ENCODE peak calls at places on chromosome X, in nine cellular contexts. E is uterus, Y is epithelial cell of esophagus, M is Peyer's patch, H is astrocyte of the spinal cord, F is pancreas, W is lung, T is foreskin fibroblast, D is H1. B is an unnamed sample.

GRCh38 chrX:11309220-11309619 is 16.0 kb downstream of the AMELX start:
- DNase-seq in W (no peak), Y (no peak), T (no peak), D (no peak), M (no peak), F (no peak), H (no peak), E (no peak), B (no peak)

GRCh38 chrX:105461013-105461412 is 240.5 kb upstream of the TEX13A start:
- DNase-seq in H (no peak), Y (peak), F (no peak), M (no peak), D (no peak), E (no peak), T (no peak), W (no peak), B (no peak)

GRCh38 chrX:10755477-10756334 is 135.3 kb upstream of the MID1 start:
- DNase-seq in W (no peak), D (no peak), Y (peak), H (peak), T (peak), E (peak), M (no peak), F (no peak), B (peak)

GRCh38 chrX:19747672-19748610 is 139.5 kb downstream of the SH3KBP1 start:
- DNase-seq in E (no peak), Y (no peak), F (no peak), H (no peak), W (no peak), T (no peak), M (no peak), D (no peak), B (no peak)

GRCh38 chrX:76148753-76149152 is 24.1 kb upstream of the PBDC1 start:
- DNase-seq in D (peak), Y (peak), M (no peak), E (peak), T (peak), W (no peak), F (no peak), H (peak), B (no peak)

GRCh38 chrX:151973851-151974335 is 583 bp downstream of the GABRE start:
- DNase-seq in W (peak), E (peak), D (no peak), M (peak), H (peak), Y (peak), T (no peak), F (no peak), B (peak)

GRCh38 chrX:70479197-70479969 is 34.7 kb downstream of the DLG3 start:
- DNase-seq in Y (peak), M (no peak), F (no peak), E (no peak), T (peak), D (no peak), H (peak), W (no peak), B (no peak)

GRCh38 chrX:11341274-11342256 is 48.4 kb downstream of the AMELX start:
- DNase-seq in M (no peak), T (peak), W (peak), D (no peak), Y (peak), F (no peak), E (peak), H (peak), B (peak)

GRCh38 chrX:38701073-38701472 is 100.2 kb upstream of the MID1IP1 start:
- DNase-seq in F (no peak), M (no peak), E (no peak), Y (no peak), H (no peak), T (no peak), W (no peak), D (no peak), B (no peak)

GRCh38 chrX:141642979-141643378 is 53.5 kb downstream of the SPANXA2 start:
- DNase-seq in T (peak), F (no peak), E (no peak), M (no peak), Y (peak), D (no peak), W (no peak), H (peak), B (no peak)

GRCh38 chrX:87516716-87517115 is 886 bp upstream of the KLHL4 start:
- DNase-seq in W (no peak), D (no peak), T (no peak), F (no peak), M (no peak), Y (peak), E (no peak), H (peak), B (no peak)

DNA sequence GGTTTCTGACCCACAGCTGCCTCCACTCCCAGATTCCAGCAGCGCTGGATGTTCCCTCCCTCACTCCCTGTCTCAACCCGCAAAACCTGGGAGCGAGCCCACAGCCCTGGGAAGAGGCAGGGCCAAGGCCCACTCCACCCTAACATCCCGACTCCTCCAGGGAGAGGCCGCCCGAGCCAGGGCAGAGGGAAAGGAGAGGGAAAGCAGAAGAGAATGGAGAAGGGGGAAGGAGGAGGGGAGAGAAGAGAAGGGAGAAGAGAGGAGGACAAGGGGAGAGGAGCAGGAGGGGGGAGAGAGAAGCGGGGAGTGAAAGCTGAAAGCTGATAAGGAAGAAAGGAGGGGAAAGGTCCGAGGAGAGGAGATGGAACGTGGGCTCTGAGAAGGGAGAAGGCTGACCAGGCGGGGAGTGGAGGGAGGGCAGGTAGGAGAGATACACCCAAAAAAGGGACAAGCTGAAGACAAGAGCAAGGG is 120.2 kb upstream of the PJA1 start:
- DNase-seq in H (no peak), T (no peak), M (no peak), Y (peak), E (peak), W (no peak), D (no peak), F (no peak), B (no peak)
- H3K4me3 ChIP-seq in H (peak), T (peak), M (peak), Y (peak), E (peak), W (no peak), D (peak), F (peak), B (no peak)

DNA sequence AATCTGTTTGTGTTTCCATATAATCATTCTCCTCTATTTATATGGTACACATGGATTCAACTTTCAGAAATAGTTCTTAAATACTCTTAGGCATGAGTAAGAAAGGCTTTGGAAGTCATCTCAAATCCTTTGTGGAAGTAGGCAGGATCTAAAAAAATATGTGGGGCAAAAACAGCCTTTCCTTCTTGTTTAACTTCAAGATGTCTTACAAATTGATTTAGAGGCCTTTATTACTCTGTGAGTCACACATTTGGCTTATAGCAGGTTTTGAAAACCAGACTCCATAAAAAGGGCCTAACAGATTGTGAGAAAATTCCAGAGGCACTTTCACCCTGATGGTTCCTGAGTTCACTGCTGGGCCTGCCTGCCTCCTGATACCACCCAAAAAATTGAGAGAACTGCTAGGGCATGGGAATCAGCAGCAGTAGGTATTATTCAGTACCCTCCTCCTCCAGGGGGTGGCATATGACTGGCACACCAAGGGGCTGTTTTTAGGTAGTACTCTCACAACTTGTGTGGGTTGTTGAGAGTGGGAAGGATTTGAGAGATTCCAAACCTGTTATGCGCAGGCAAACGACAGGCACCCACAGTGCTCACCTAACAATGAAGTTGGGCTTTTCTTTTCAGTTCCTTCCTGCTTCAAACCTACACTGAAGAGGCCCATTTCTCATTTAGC is 162.7 kb upstream of the MBNL3 start:
- DNase-seq in W (no peak), M (no peak), Y (no peak), F (no peak), T (no peak), D (no peak), H (peak), E (no peak), B (peak)
- TF ChIP-seq CTCF in W (no peak), M (no peak), Y (peak), F (no peak), T (no peak), D (no peak), H (no peak), E (no peak), B (peak)

GRCh38 chrX:40155617-40156471 is 58.1 kb upstream of the BCOR start:
- DNase-seq in D (peak), H (no peak), E (no peak), F (no peak), M (no peak), Y (no peak), W (no peak), T (no peak), B (no peak)

GRCh38 chrX:40154853-40155616 is 57.3 kb upstream of the BCOR start:
- DNase-seq in H (no peak), M (no peak), T (no peak), W (no peak), F (peak), Y (no peak), D (peak), E (peak), B (no peak)

GRCh38 chrX:40158036-40158706 is 60.4 kb upstream of the BCOR start:
- DNase-seq in Y (no peak), D (peak), E (peak), F (peak), W (no peak), M (no peak), T (no peak), H (no peak), B (no peak)

GRCh38 chrX:40156472-40157227 is 58.9 kb upstream of the BCOR start:
- DNase-seq in D (peak), W (no peak), H (no peak), F (no peak), E (no peak), M (no peak), T (no peak), Y (no peak), B (no peak)

GRCh38 chrX:40157228-40158035 is 59.7 kb upstream of the BCOR start:
- DNase-seq in H (no peak), F (no peak), T (no peak), E (no peak), Y (no peak), W (no peak), M (no peak), D (peak), B (no peak)
- H3K4me3 ChIP-seq in H (peak), F (peak), T (peak), E (no peak), Y (peak), W (peak), M (peak), D (peak), B (peak)

GRCh38 chrX:41481264-41482109 is 34.3 kb downstream of the NYX start:
- DNase-seq in T (no peak), Y (no peak), F (no peak), D (no peak), H (no peak), E (no peak), M (no peak), W (no peak), B (no peak)
- TF ChIP-seq CTCF in T (peak), Y (no peak), F (no peak), D (peak), H (peak), E (no peak), M (no peak), W (no peak), B (peak)

B was measured in retinal pigment epithelial cell.